ENCODE peak calls at places on chromosomes 2 and 18, in nine cellular contexts. One of them, this sample, is unnamed.

GRCh38 chr2:133801956-133802355 is 233.7 kb upstream of the NCKAP5 start:
- DNase-seq in GM23248: no peak
- DNase-seq in PC-3: no peak
- DNase-seq in neural progenitor cell: no peak
- DNase-seq in keratinocyte: no peak
- DNase-seq in fibroblast of lung: no peak
- DNase-seq in PC-9: no peak
- DNase-seq in hepatocyte: no peak
- DNase-seq in HCT116: no peak
- DNase-seq in this sample: no peak

GRCh38 chr2:29923110-29923721 is 1.8 kb upstream of the ALK start:
- DNase-seq in GM23248: peak
- DNase-seq in PC-3: peak
- DNase-seq in neural progenitor cell: peak
- DNase-seq in keratinocyte: peak
- DNase-seq in fibroblast of lung: peak
- DNase-seq in PC-9: peak
- DNase-seq in hepatocyte: peak
- DNase-seq in HCT116: peak
- DNase-seq in this sample: peak

GRCh38 chr2:11753452-11753885 is 7.0 kb downstream of the LPIN1 start:
- DNase-seq in GM23248: peak
- DNase-seq in PC-3: peak
- DNase-seq in neural progenitor cell: no peak
- DNase-seq in keratinocyte: no peak
- DNase-seq in fibroblast of lung: no peak
- DNase-seq in PC-9: peak
- DNase-seq in hepatocyte: no peak
- DNase-seq in HCT116: no peak
- DNase-seq in this sample: peak

GRCh38 chr18:33034941-33035340 is 262.1 kb upstream of the KLHL14 start:
- DNase-seq in GM23248: no peak
- DNase-seq in PC-3: peak
- DNase-seq in neural progenitor cell: no peak
- DNase-seq in keratinocyte: no peak
- DNase-seq in fibroblast of lung: peak
- DNase-seq in PC-9: no peak
- DNase-seq in hepatocyte: no peak
- DNase-seq in HCT116: no peak
- DNase-seq in this sample: no peak

GRCh38 chr2:234992624-234993349 is 41.0 kb downstream of the SH3BP4 start:
- DNase-seq in GM23248: no peak
- DNase-seq in PC-3: no peak
- DNase-seq in neural progenitor cell: no peak
- DNase-seq in keratinocyte: no peak
- DNase-seq in fibroblast of lung: no peak
- DNase-seq in PC-9: no peak
- DNase-seq in hepatocyte: no peak
- DNase-seq in HCT116: no peak
- DNase-seq in this sample: no peak

GRCh38 chr2:65420712-65421431 is 11.5 kb downstream of the SPRED2 start:
- DNase-seq in GM23248: peak
- DNase-seq in PC-3: peak
- DNase-seq in neural progenitor cell: no peak
- DNase-seq in keratinocyte: no peak
- DNase-seq in fibroblast of lung: peak
- DNase-seq in PC-9: no peak
- DNase-seq in hepatocyte: no peak
- DNase-seq in HCT116: no peak
- DNase-seq in this sample: no peak

GRCh38 chr18:66342577-66342976 is 261.3 kb downstream of the CDH19 start:
- DNase-seq in GM23248: no peak
- DNase-seq in PC-3: peak
- DNase-seq in neural progenitor cell: no peak
- DNase-seq in keratinocyte: no peak
- DNase-seq in fibroblast of lung: no peak
- DNase-seq in PC-9: no peak
- DNase-seq in hepatocyte: no peak
- DNase-seq in HCT116: no peak
- DNase-seq in this sample: no peak

GRCh38 chr18:3455938-3456685 is 6.1 kb downstream of the TGIF1 start:
- DNase-seq in GM23248: peak
- DNase-seq in PC-3: peak
- DNase-seq in neural progenitor cell: no peak
- DNase-seq in keratinocyte: no peak
- DNase-seq in fibroblast of lung: peak
- DNase-seq in PC-9: no peak
- DNase-seq in hepatocyte: peak
- DNase-seq in HCT116: no peak
- DNase-seq in this sample: peak

GRCh38 chr2:47173986-47174730 is 19.1 kb upstream of the STPG4 start:
- DNase-seq in GM23248: peak
- DNase-seq in PC-3: no peak
- DNase-seq in neural progenitor cell: no peak
- DNase-seq in keratinocyte: no peak
- DNase-seq in fibroblast of lung: no peak
- DNase-seq in PC-9: no peak
- DNase-seq in hepatocyte: no peak
- DNase-seq in HCT116: no peak
- DNase-seq in this sample: peak

GRCh38 chr2:168705534-168706470 is 96.6 kb upstream of the NOSTRIN start:
- DNase-seq in GM23248: peak
- DNase-seq in PC-3: peak
- DNase-seq in neural progenitor cell: peak
- DNase-seq in keratinocyte: no peak
- DNase-seq in fibroblast of lung: peak
- DNase-seq in PC-9: no peak
- DNase-seq in hepatocyte: peak
- DNase-seq in HCT116: no peak
- DNase-seq in this sample: no peak

GRCh38 chr2:44295636-44296359 is 20.5 kb downstream of the SLC3A1 start:
- DNase-seq in GM23248: no peak
- DNase-seq in PC-3: no peak
- DNase-seq in neural progenitor cell: peak
- DNase-seq in keratinocyte: no peak
- DNase-seq in fibroblast of lung: no peak
- DNase-seq in PC-9: no peak
- DNase-seq in hepatocyte: no peak
- DNase-seq in HCT116: no peak
- DNase-seq in this sample: no peak

GRCh38 chr2:4673025-4673489 is 969.7 kb downstream of the DCDC2C start:
- DNase-seq in GM23248: peak
- DNase-seq in PC-3: peak
- DNase-seq in neural progenitor cell: no peak
- DNase-seq in keratinocyte: no peak
- DNase-seq in fibroblast of lung: peak
- DNase-seq in PC-9: no peak
- DNase-seq in hepatocyte: no peak
- DNase-seq in HCT116: no peak
- DNase-seq in this sample: no peak

GRCh38 chr2:135948642-135949355 is 36.6 kb downstream of the DARS1 start:
- DNase-seq in GM23248: peak
- DNase-seq in PC-3: peak
- DNase-seq in neural progenitor cell: no peak
- DNase-seq in keratinocyte: peak
- DNase-seq in fibroblast of lung: peak
- DNase-seq in PC-9: peak
- DNase-seq in hepatocyte: peak
- DNase-seq in HCT116: peak
- DNase-seq in this sample: peak

GRCh38 chr2:167052825-167053224 is 164.5 kb downstream of the XIRP2 start:
- DNase-seq in GM23248: peak
- DNase-seq in PC-3: peak
- DNase-seq in neural progenitor cell: no peak
- DNase-seq in keratinocyte: no peak
- DNase-seq in fibroblast of lung: peak
- DNase-seq in PC-9: no peak
- DNase-seq in hepatocyte: peak
- DNase-seq in HCT116: no peak
- DNase-seq in this sample: peak

DNA sequence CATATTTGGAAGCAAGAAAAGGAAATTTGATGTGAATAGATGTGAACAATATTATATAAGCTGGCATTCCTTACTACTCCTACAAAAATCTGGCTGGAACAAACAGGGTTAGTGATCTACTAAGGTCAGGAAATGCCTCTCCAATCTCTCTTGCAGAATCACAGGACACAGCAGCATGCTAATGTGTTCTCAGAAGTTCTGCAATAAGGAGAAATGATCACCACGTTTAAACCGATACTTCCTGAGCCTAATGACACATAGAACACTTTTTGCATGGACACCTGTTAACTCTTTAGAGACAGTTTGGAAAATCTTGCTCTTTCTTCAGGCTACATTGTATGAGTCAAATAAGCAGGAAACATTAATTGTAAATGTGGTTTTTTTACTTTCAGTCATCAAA is 89.6 kb upstream of the MAP3K20 start:
- DNase-seq in GM23248: peak
- DNase-seq in PC-3: peak
- DNase-seq in neural progenitor cell: no peak
- DNase-seq in keratinocyte: no peak
- DNase-seq in fibroblast of lung: no peak
- DNase-seq in PC-9: no peak
- DNase-seq in hepatocyte: no peak
- DNase-seq in HCT116: no peak
- DNase-seq in this sample: peak
- H2AFZ ChIP-seq in GM23248: no peak
- H2AFZ ChIP-seq in PC-3: peak
- H2AFZ ChIP-seq in neural progenitor cell: no peak
- H2AFZ ChIP-seq in keratinocyte: peak
- H2AFZ ChIP-seq in fibroblast of lung: no peak
- H2AFZ ChIP-seq in PC-9: no peak
- H2AFZ ChIP-seq in hepatocyte: no peak
- H2AFZ ChIP-seq in HCT116: no peak
- H2AFZ ChIP-seq in this sample: no peak

GRCh38 chr18:49561377-49562193 is at the start of gene LIPG:
- DNase-seq in GM23248: peak
- DNase-seq in PC-3: peak
- DNase-seq in neural progenitor cell: peak
- DNase-seq in keratinocyte: peak
- DNase-seq in fibroblast of lung: peak
- DNase-seq in PC-9: peak
- DNase-seq in hepatocyte: peak
- DNase-seq in HCT116: peak
- DNase-seq in this sample: peak
- TF ChIP-seq EZH2 in GM23248: no peak
- TF ChIP-seq EZH2 in PC-3: no peak
- TF ChIP-seq EZH2 in neural progenitor cell: peak
- TF ChIP-seq EZH2 in keratinocyte: no peak
- TF ChIP-seq EZH2 in fibroblast of lung: peak
- TF ChIP-seq EZH2 in PC-9: no peak
- TF ChIP-seq EZH2 in hepatocyte: no peak
- TF ChIP-seq EZH2 in HCT116: no peak
- TF ChIP-seq EZH2 in this sample: peak

DNA sequence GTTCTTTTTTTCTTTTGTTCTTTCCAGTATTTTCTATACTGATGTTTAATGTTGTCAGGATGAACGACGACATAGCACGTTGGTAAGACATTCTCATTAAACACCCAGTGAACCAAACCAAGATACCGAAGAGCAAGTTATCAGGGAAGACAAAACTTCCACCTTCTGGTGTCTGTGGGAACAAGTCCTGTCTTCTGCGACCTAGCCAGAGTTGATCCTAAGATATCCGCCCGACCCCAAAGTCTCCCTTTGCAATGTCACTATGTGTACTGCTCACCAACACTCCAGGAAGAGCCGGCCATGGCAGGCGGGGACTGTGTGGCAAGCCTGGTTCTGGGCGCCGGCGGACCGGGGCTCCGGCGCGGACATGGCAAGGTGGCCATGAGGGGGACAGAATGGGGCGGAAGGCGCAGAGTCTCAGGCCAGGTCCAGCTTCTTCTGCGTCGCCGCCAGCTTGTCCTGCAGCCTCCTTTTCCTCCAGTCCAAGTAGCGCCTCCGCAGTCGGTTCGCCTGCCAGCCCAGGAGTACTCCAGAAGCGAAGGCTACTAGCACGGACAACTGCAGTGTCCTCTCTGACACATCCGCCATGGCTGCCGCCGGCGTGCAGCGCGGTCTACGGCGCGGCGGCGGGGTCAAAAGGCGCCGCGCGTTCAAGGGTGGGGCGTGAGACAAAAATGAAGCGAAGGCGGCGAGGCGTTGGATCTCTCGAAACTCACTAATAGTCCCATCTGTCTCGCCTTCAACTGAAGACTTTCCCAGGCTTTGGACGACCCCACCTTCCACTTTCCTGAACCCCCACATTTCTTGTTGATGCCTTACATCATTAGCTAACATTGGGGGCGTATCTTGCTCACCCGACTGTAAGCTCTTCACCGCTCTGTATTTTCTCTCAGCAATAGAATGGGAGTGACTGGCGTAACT is at the start of gene MTLN:
- DNase-seq in GM23248: peak
- DNase-seq in PC-3: peak
- DNase-seq in neural progenitor cell: peak
- DNase-seq in keratinocyte: no peak
- DNase-seq in fibroblast of lung: peak
- DNase-seq in PC-9: peak
- DNase-seq in hepatocyte: peak
- DNase-seq in HCT116: peak
- DNase-seq in this sample: peak
- H2AFZ ChIP-seq in GM23248: peak
- H2AFZ ChIP-seq in PC-3: peak
- H2AFZ ChIP-seq in neural progenitor cell: peak
- H2AFZ ChIP-seq in keratinocyte: peak
- H2AFZ ChIP-seq in fibroblast of lung: peak
- H2AFZ ChIP-seq in PC-9: peak
- H2AFZ ChIP-seq in hepatocyte: peak
- H2AFZ ChIP-seq in HCT116: peak
- H2AFZ ChIP-seq in this sample: peak

GRCh38 chr2:213246665-213247281 is 37.5 kb upstream of the SPAG16 start:
- DNase-seq in GM23248: peak
- DNase-seq in PC-3: peak
- DNase-seq in neural progenitor cell: peak
- DNase-seq in keratinocyte: no peak
- DNase-seq in fibroblast of lung: peak
- DNase-seq in PC-9: peak
- DNase-seq in hepatocyte: peak
- DNase-seq in HCT116: peak
- DNase-seq in this sample: peak

GRCh38 chr2:213248637-213249036 is 35.6 kb upstream of the SPAG16 start:
- DNase-seq in GM23248: no peak
- DNase-seq in PC-3: peak
- DNase-seq in neural progenitor cell: no peak
- DNase-seq in keratinocyte: no peak
- DNase-seq in fibroblast of lung: no peak
- DNase-seq in PC-9: no peak
- DNase-seq in hepatocyte: no peak
- DNase-seq in HCT116: no peak
- DNase-seq in this sample: peak

GRCh38 chr2:213249502-213249901 is 34.8 kb upstream of the SPAG16 start:
- DNase-seq in GM23248: no peak
- DNase-seq in PC-3: peak
- DNase-seq in neural progenitor cell: no peak
- DNase-seq in keratinocyte: no peak
- DNase-seq in fibroblast of lung: no peak
- DNase-seq in PC-9: no peak
- DNase-seq in hepatocyte: no peak
- DNase-seq in HCT116: no peak
- DNase-seq in this sample: no peak

GRCh38 chr2:213251618-213252017 is 32.6 kb upstream of the SPAG16 start:
- DNase-seq in GM23248: peak
- DNase-seq in PC-3: peak
- DNase-seq in neural progenitor cell: peak
- DNase-seq in keratinocyte: peak
- DNase-seq in fibroblast of lung: peak
- DNase-seq in PC-9: no peak
- DNase-seq in hepatocyte: peak
- DNase-seq in HCT116: peak
- DNase-seq in this sample: peak

GRCh38 chr2:213247566-213247965 is 36.7 kb upstream of the SPAG16 start:
- DNase-seq in GM23248: peak
- DNase-seq in PC-3: no peak
- DNase-seq in neural progenitor cell: no peak
- DNase-seq in keratinocyte: no peak
- DNase-seq in fibroblast of lung: no peak
- DNase-seq in PC-9: no peak
- DNase-seq in hepatocyte: no peak
- DNase-seq in HCT116: no peak
- DNase-seq in this sample: no peak
- TF ChIP-seq EZH2 in GM23248: no peak
- TF ChIP-seq EZH2 in PC-3: no peak
- TF ChIP-seq EZH2 in neural progenitor cell: no peak
- TF ChIP-seq EZH2 in keratinocyte: no peak
- TF ChIP-seq EZH2 in fibroblast of lung: no peak
- TF ChIP-seq EZH2 in PC-9: no peak
- TF ChIP-seq EZH2 in hepatocyte: no peak
- TF ChIP-seq EZH2 in HCT116: no peak
- TF ChIP-seq EZH2 in this sample: no peak